ENCODE peak calls at places on chromosomes 4 and X, in six cellular contexts. Q, L, K, J, P and I are unnamed samples.

GRCh38 chrX:101136235-101136634 is 38.2 kb downstream of the CENPI start:
- DNase-seq in Q (no peak), L (no peak), K (no peak), J (no peak), P (no peak), I (no peak)

GRCh38 chrX:10926906-10927305 is 184.2 kb upstream of the HCCS start:
- DNase-seq in Q (no peak), L (no peak), K (no peak), J (no peak), P (peak; percentile 27), I (no peak)

GRCh38 chr4:129377131-129377845 is 281.3 kb downstream of the C4orf33 start:
- DNase-seq in Q (peak; percentile 3), L (no peak), K (no peak), J (no peak), P (no peak), I (no peak)

GRCh38 chrX:95383778-95384177 is 1300.9 kb upstream of the DIAPH2 start:
- DNase-seq in Q (peak; percentile 32), L (no peak), K (no peak), J (no peak), P (no peak), I (no peak)

GRCh38 chr4:158895797-158896442 is 127.1 kb downstream of the FNIP2 start:
- DNase-seq in Q (peak; percentile 32), L (no peak), K (no peak), J (no peak), P (no peak), I (no peak)

GRCh38 chr4:145061325-145061920 is 36.6 kb downstream of the ANAPC10 start:
- DNase-seq in Q (peak; percentile 77), L (no peak), K (no peak), J (no peak), P (no peak), I (peak; percentile 16)

GRCh38 chrX:1239681-1240142 is 27.3 kb upstream of the CRLF2 start:
- DNase-seq in Q (no peak), L (peak; percentile 77), K (peak; percentile 95), J (no peak), P (no peak), I (no peak)

GRCh38 chr4:108324450-108324849 is 155.7 kb upstream of the LEF1 start:
- DNase-seq in Q (no peak), L (no peak), K (no peak), J (no peak), P (no peak), I (no peak)

GRCh38 chrX:81174286-81174685 is 27.4 kb downstream of the HMGN5 start:
- DNase-seq in Q (peak; percentile 71), L (no peak), K (no peak), J (no peak), P (no peak), I (no peak)

GRCh38 chrX:44203791-44204190 is 139.7 kb downstream of the EFHC2 start:
- DNase-seq in Q (peak; percentile 60), L (no peak), K (no peak), J (no peak), P (no peak), I (no peak)

DNA sequence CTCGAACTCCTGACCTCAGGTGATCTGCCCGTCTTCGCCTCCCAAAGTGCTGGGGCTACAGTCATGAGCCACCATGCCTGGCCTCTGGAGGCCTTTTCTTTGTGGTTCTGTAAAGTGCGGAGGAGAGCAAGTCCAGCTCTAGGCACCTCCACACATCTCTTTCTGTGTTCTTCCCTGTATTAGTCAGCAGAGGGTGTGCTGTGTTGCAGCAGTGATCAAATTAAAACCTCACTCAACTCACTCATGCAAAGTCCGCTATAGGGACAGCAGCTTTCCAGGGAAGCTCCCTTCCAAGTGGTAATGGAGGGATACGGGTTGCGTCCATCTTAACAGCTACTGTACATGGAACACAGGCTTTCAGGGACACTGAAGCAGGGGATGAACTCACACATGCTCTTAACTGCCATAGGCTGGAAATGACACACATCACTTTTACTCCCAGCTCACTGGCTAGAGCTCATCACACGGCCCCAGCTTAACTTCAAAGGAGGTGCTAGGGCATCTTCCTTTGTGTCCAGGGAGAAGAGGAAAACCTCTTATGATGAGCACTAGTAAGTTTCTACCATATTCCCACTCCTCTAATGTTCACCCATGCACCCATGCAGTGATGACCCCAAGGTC is 36.0 kb upstream of the CCNG2 start:
- DNase-seq in Q (peak; percentile 3), L (peak; percentile 47), K (no peak), J (no peak), P (no peak), I (no peak)
- TF ChIP-seq CTCF in Q (no peak), L (no peak), K (no peak), J (no peak), P (peak; percentile 11), I (no peak)

GRCh38 chrX:86714441-86714840 is 566.2 kb downstream of the DACH2 start:
- DNase-seq in Q (no peak), L (no peak), K (no peak), J (no peak), P (no peak), I (no peak)
- TF ChIP-seq CTCF in Q (no peak), L (no peak), K (no peak), J (no peak), P (no peak), I (no peak)

GRCh38 chrX:110665636-110666035 is 130.0 kb downstream of the CHRDL1 start:
- DNase-seq in Q (peak; percentile 48), L (no peak), K (no peak), J (no peak), P (peak; percentile 3), I (no peak)
- TF ChIP-seq CTCF in Q (peak; percentile 68), L (no peak), K (no peak), J (peak; percentile 81), P (peak; percentile 79), I (peak; percentile 85)

GRCh38 chrX:12118134-12118533 is 20.1 kb upstream of the FRMPD4 start:
- DNase-seq in Q (no peak), L (no peak), K (no peak), J (no peak), P (no peak), I (no peak)

GRCh38 chrX:12113321-12113720 is 25.0 kb upstream of the FRMPD4 start:
- DNase-seq in Q (peak; percentile 53), L (no peak), K (no peak), J (no peak), P (no peak), I (no peak)

GRCh38 chrX:12115377-12115776 is 22.9 kb upstream of the FRMPD4 start:
- DNase-seq in Q (peak; percentile 34), L (no peak), K (no peak), J (no peak), P (no peak), I (no peak)
- TF ChIP-seq CTCF in Q (peak; percentile 36), L (no peak), K (no peak), J (peak; percentile 59), P (no peak), I (peak; percentile 33)

DNA sequence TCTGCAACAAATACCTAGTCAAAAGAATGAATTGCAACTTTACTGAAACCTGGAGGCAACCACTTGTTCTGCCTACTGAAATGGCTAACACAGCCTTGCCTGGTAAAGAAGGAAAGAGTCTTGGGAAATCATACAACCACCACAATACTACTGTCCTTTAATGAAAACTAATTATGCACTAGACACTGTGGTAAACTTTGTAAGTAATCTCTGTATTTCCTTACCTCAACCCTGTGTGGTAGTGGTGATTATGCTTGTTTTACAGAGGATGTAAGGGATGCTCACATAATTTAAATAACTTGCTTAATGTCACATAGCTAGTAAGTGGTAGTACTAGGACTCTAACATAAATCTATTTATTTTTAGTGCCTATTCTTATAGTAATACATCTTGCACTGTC is 44.7 kb downstream of the TMEM156 start:
- DNase-seq in Q (no peak), L (no peak), K (no peak), J (no peak), P (no peak), I (no peak)
- TF ChIP-seq CTCF in Q (no peak), L (no peak), K (no peak), J (no peak), P (no peak), I (no peak)